ENCODE peak calls at places on chromosomes 1 and 21, in five cellular contexts. M is Kasumi-1, H is amniotic stem cell, E is non-pigmented ciliary epithelial cell, G is anterior cingulate cortex. J is an unnamed sample.
A peak's percentile ranks its signal among the peaks of the same experiment; 100 is the strongest.

GRCh38 chr21:31898898-31899630 is 26.2 kb downstream of the HUNK start:
- DNase-seq in M (no peak), H (no peak), E (no peak), G (no peak), J (no peak)

GRCh38 chr1:2489615-2490014 is 13.5 kb downstream of the PLCH2 start:
- DNase-seq in M (no peak), H (no peak), E (no peak), G (no peak), J (no peak)

GRCh38 chr1:112462953-112463279 is 45.8 kb upstream of the WNT2B start:
- DNase-seq in M (no peak), H (no peak), E (no peak), G (no peak), J (no peak)

GRCh38 chr1:154170547-154171221 is 15.8 kb upstream of the NUP210L start:
- DNase-seq in M (no peak), H (no peak), E (no peak), G (no peak), J (no peak)

GRCh38 chr1:9437931-9438330 is 101.3 kb upstream of the SLC25A33 start:
- DNase-seq in M (no peak), H (no peak), E (no peak), G (peak; percentile 53), J (no peak)

GRCh38 chr1:157152510-157152909 is 14.3 kb upstream of the ETV3 start:
- DNase-seq in M (no peak), H (no peak), E (no peak), G (no peak), J (no peak)

GRCh38 chr21:33428669-33429068 is 25.5 kb downstream of the IFNGR2 start:
- DNase-seq in M (no peak), H (no peak), E (no peak), G (no peak), J (no peak)

GRCh38 chr1:227934476-227935313 is 13.0 kb downstream of the WNT9A start:
- DNase-seq in M (peak; percentile 66), H (peak; percentile 42), E (no peak), G (no peak), J (no peak)

GRCh38 chr1:7857000-7857399 is 4.1 kb upstream of the UTS2 start:
- DNase-seq in M (no peak), H (no peak), E (no peak), G (no peak), J (no peak)

GRCh38 chr1:23101891-23102688 is 66.6 kb downstream of the LUZP1 start:
- DNase-seq in M (no peak), H (no peak), E (no peak), G (no peak), J (no peak)

GRCh38 chr1:40377512-40377911 is 4.0 kb downstream of the SMAP2 start:
- DNase-seq in M (no peak), H (no peak), E (no peak), G (no peak), J (no peak)

GRCh38 chr1:3186526-3186921 is 117.5 kb downstream of the PRDM16 start:
- DNase-seq in M (no peak), H (no peak), E (peak; percentile 30), G (no peak), J (no peak)

GRCh38 chr1:69569281-69569970 is 1.7 kb downstream of the LRRC7 start:
- DNase-seq in M (no peak), H (no peak), E (no peak), G (no peak), J (no peak)

GRCh38 chr1:175002910-175003517 is 3.3 kb downstream of the CACYBP start:
- DNase-seq in M (no peak), H (no peak), E (no peak), G (no peak), J (no peak)

GRCh38 chr1:100585774-100586173 is 47.8 kb downstream of the GPR88 start:
- DNase-seq in M (no peak), H (peak; percentile 2), E (peak; percentile 37), G (no peak), J (no peak)

GRCh38 chr1:160910351-160910750 is 25.4 kb upstream of the ITLN1 start:
- DNase-seq in M (no peak), H (no peak), E (no peak), G (no peak), J (no peak)

GRCh38 chr21:26798856-26799751 is 46.1 kb downstream of the ADAMTS1 start:
- DNase-seq in M (no peak), H (no peak), E (no peak), G (no peak), J (no peak)

J was measured in effector CD4-positive, alpha-beta T cell.